ENCODE peak calls at places on chromosomes 16 and 17, in seven cellular contexts. D, M, W, J, T, K and V are unnamed samples.

GRCh38 chr16:27775254-27775653 is 225.3 kb downstream of the KATNIP start:
- DNase-seq in D (no peak), K (no peak), T (no peak), J (no peak), M (no peak), W (no peak), V (no peak)

GRCh38 chr16:53504161-53504663 is 1.2 kb upstream of the AKTIP start:
- DNase-seq in D (peak), K (peak), T (peak), W (peak), M (peak), J (peak), V (no peak)

GRCh38 chr16:89051521-89052166 is 42.0 kb upstream of the ACSF3 start:
- DNase-seq in K (no peak), D (no peak), J (no peak), M (no peak), T (no peak), W (no peak), V (peak)

GRCh38 chr16:68668266-68668665 is 23.2 kb downstream of the CDH3 start:
- DNase-seq in K (no peak), T (no peak), M (no peak), W (no peak), D (peak), J (no peak), V (no peak)

GRCh38 chr17:1617620-1618174 is 10.9 kb downstream of the SLC43A2 start:
- DNase-seq in K (no peak), M (no peak), J (no peak), W (no peak), D (no peak), T (no peak), V (no peak)

GRCh38 chr16:55651841-55652824 is 3.7 kb upstream of the SLC6A2 start:
- DNase-seq in T (no peak), J (no peak), D (no peak), K (no peak), W (no peak), M (no peak), V (no peak)

GRCh38 chr17:56320443-56320842 is 167.2 kb downstream of the ANKFN1 start:
- DNase-seq in T (no peak), D (no peak), K (no peak), J (no peak), W (no peak), M (no peak), V (no peak)

GRCh38 chr16:23801387-23801786 is 34.4 kb upstream of the PRKCB start:
- DNase-seq in W (peak), T (peak), J (peak), K (peak), M (peak), D (peak), V (peak)

GRCh38 chr17:19021622-19022083 is 17.1 kb upstream of the FAM83G start:
- DNase-seq in T (no peak), M (no peak), D (peak), W (peak), J (no peak), K (no peak), V (no peak)